ENCODE peak calls at places on chromosomes 6 and 20, in five cellular contexts. One of them, this sample, is unnamed.

GRCh38 chr20:11447371-11448100 is 470.2 kb upstream of the BTBD3 start:
- DNase-seq in heart right ventricle: no peak
- DNase-seq in left ventricle myocardium inferior: no peak
- DNase-seq in fibroblast of lung: no peak
- DNase-seq in trophoblast cell: no peak
- DNase-seq in this sample: peak; percentile 91

GRCh38 chr6:101296184-101296583 is 97.3 kb upstream of the GRIK2 start:
- DNase-seq in heart right ventricle: no peak
- DNase-seq in left ventricle myocardium inferior: no peak
- DNase-seq in fibroblast of lung: peak; percentile 15
- DNase-seq in trophoblast cell: no peak
- DNase-seq in this sample: peak; percentile 37

GRCh38 chr6:35611235-35611634 is 77.5 kb downstream of the FKBP5 start:
- DNase-seq in heart right ventricle: no peak
- DNase-seq in left ventricle myocardium inferior: no peak
- DNase-seq in fibroblast of lung: peak; percentile 63
- DNase-seq in trophoblast cell: no peak
- DNase-seq in this sample: no peak

GRCh38 chr6:2921520-2922115 is 18.5 kb upstream of the SERPINB9 start:
- DNase-seq in heart right ventricle: no peak
- DNase-seq in left ventricle myocardium inferior: no peak
- DNase-seq in fibroblast of lung: no peak
- DNase-seq in trophoblast cell: no peak
- DNase-seq in this sample: no peak

GRCh38 chr6:18179770-18180393 is 24.7 kb downstream of the KDM1B start:
- DNase-seq in heart right ventricle: peak; percentile 10
- DNase-seq in left ventricle myocardium inferior: peak; percentile 17
- DNase-seq in fibroblast of lung: no peak
- DNase-seq in trophoblast cell: no peak
- DNase-seq in this sample: no peak

GRCh38 chr6:85419046-85419759 is 30.7 kb upstream of the NT5E start:
- DNase-seq in heart right ventricle: no peak
- DNase-seq in left ventricle myocardium inferior: no peak
- DNase-seq in fibroblast of lung: no peak
- DNase-seq in trophoblast cell: no peak
- DNase-seq in this sample: no peak

GRCh38 chr6:5497896-5498578 is 236.7 kb downstream of the FARS2 start:
- DNase-seq in heart right ventricle: no peak
- DNase-seq in left ventricle myocardium inferior: no peak
- DNase-seq in fibroblast of lung: peak; percentile 62
- DNase-seq in trophoblast cell: no peak
- DNase-seq in this sample: peak; percentile 95

GRCh38 chr6:7166410-7167293 is 58.9 kb downstream of the RREB1 start:
- DNase-seq in heart right ventricle: no peak
- DNase-seq in left ventricle myocardium inferior: no peak
- DNase-seq in fibroblast of lung: peak; percentile 90
- DNase-seq in trophoblast cell: peak; percentile 86
- DNase-seq in this sample: no peak

GRCh38 chr6:33577718-33578117 is 2.4 kb downstream of the BAK1 start:
- DNase-seq in heart right ventricle: no peak
- DNase-seq in left ventricle myocardium inferior: no peak
- DNase-seq in fibroblast of lung: no peak
- DNase-seq in trophoblast cell: no peak
- DNase-seq in this sample: no peak

GRCh38 chr20:61588356-61589054 is 336.4 kb downstream of the CDH4 start:
- DNase-seq in heart right ventricle: no peak
- DNase-seq in left ventricle myocardium inferior: no peak
- DNase-seq in fibroblast of lung: peak; percentile 64
- DNase-seq in trophoblast cell: no peak
- DNase-seq in this sample: no peak

GRCh38 chr20:57043091-57043490 is 223.3 kb downstream of the BMP7 start:
- DNase-seq in heart right ventricle: no peak
- DNase-seq in left ventricle myocardium inferior: no peak
- DNase-seq in fibroblast of lung: no peak
- DNase-seq in trophoblast cell: no peak
- DNase-seq in this sample: no peak

GRCh38 chr6:102717737-102718427 is 1324.4 kb downstream of the GRIK2 start:
- DNase-seq in heart right ventricle: no peak
- DNase-seq in left ventricle myocardium inferior: no peak
- DNase-seq in fibroblast of lung: no peak
- DNase-seq in trophoblast cell: no peak
- DNase-seq in this sample: no peak

GRCh38 chr20:36336838-36337478 is 30.8 kb downstream of the DLGAP4 start:
- DNase-seq in heart right ventricle: no peak
- DNase-seq in left ventricle myocardium inferior: no peak
- DNase-seq in fibroblast of lung: no peak
- DNase-seq in trophoblast cell: no peak
- DNase-seq in this sample: no peak

GRCh38 chr6:14791525-14791924 is 454.3 kb upstream of the JARID2 start:
- DNase-seq in heart right ventricle: no peak
- DNase-seq in left ventricle myocardium inferior: no peak
- DNase-seq in fibroblast of lung: peak; percentile 55
- DNase-seq in trophoblast cell: no peak
- DNase-seq in this sample: peak; percentile 67

GRCh38 chr6:121441477-121441876 is 6.0 kb downstream of the GJA1 start:
- DNase-seq in heart right ventricle: no peak
- DNase-seq in left ventricle myocardium inferior: no peak
- DNase-seq in fibroblast of lung: no peak
- DNase-seq in trophoblast cell: no peak
- DNase-seq in this sample: no peak

GRCh38 chr20:33694666-33695065 is 8.5 kb upstream of the E2F1 start:
- DNase-seq in heart right ventricle: no peak
- DNase-seq in left ventricle myocardium inferior: no peak
- DNase-seq in fibroblast of lung: no peak
- DNase-seq in trophoblast cell: no peak
- DNase-seq in this sample: no peak

GRCh38 chr6:4593891-4594445 is 182.2 kb upstream of the CDYL start:
- DNase-seq in heart right ventricle: no peak
- DNase-seq in left ventricle myocardium inferior: no peak
- DNase-seq in fibroblast of lung: no peak
- DNase-seq in trophoblast cell: no peak
- DNase-seq in this sample: no peak

GRCh38 chr6:137763861-137764260 is 103.2 kb upstream of the TNFAIP3 start:
- DNase-seq in heart right ventricle: no peak
- DNase-seq in left ventricle myocardium inferior: no peak
- DNase-seq in fibroblast of lung: no peak
- DNase-seq in trophoblast cell: no peak
- DNase-seq in this sample: peak; percentile 19

GRCh38 chr6:128598561-128598960 is 78.2 kb upstream of the PTPRK start:
- DNase-seq in heart right ventricle: no peak
- DNase-seq in left ventricle myocardium inferior: no peak
- DNase-seq in fibroblast of lung: no peak
- DNase-seq in trophoblast cell: peak; percentile 2
- DNase-seq in this sample: no peak

GRCh38 chr6:46876126-46876525 is 45.6 kb downstream of the ADGRF5 start:
- DNase-seq in heart right ventricle: peak; percentile 37
- DNase-seq in left ventricle myocardium inferior: no peak
- DNase-seq in fibroblast of lung: no peak
- DNase-seq in trophoblast cell: peak; percentile 97
- DNase-seq in this sample: peak; percentile 13

GRCh38 chr20:32968833-32969241 is 35.4 kb downstream of the SUN5 start:
- DNase-seq in heart right ventricle: no peak
- DNase-seq in left ventricle myocardium inferior: no peak
- DNase-seq in fibroblast of lung: peak; percentile 2
- DNase-seq in trophoblast cell: no peak
- DNase-seq in this sample: no peak

GRCh38 chr6:159646731-159647130 is 46.3 kb downstream of the SOD2 start:
- DNase-seq in heart right ventricle: no peak
- DNase-seq in left ventricle myocardium inferior: no peak
- DNase-seq in fibroblast of lung: peak; percentile 7
- DNase-seq in trophoblast cell: no peak
- DNase-seq in this sample: no peak

GRCh38 chr6:83231146-83231545 is 38.0 kb downstream of the RWDD2A start:
- DNase-seq in heart right ventricle: no peak
- DNase-seq in left ventricle myocardium inferior: no peak
- DNase-seq in fibroblast of lung: peak; percentile 60
- DNase-seq in trophoblast cell: no peak
- DNase-seq in this sample: no peak

GRCh38 chr6:88763160-88763559 is 200.3 kb downstream of the RNGTT start:
- DNase-seq in heart right ventricle: no peak
- DNase-seq in left ventricle myocardium inferior: no peak
- DNase-seq in fibroblast of lung: no peak
- DNase-seq in trophoblast cell: no peak
- DNase-seq in this sample: no peak

GRCh38 chr6:125138083-125138482 is 15.5 kb upstream of the TPD52L1 start:
- DNase-seq in heart right ventricle: no peak
- DNase-seq in left ventricle myocardium inferior: no peak
- DNase-seq in fibroblast of lung: no peak
- DNase-seq in trophoblast cell: no peak
- DNase-seq in this sample: no peak

DNA sequence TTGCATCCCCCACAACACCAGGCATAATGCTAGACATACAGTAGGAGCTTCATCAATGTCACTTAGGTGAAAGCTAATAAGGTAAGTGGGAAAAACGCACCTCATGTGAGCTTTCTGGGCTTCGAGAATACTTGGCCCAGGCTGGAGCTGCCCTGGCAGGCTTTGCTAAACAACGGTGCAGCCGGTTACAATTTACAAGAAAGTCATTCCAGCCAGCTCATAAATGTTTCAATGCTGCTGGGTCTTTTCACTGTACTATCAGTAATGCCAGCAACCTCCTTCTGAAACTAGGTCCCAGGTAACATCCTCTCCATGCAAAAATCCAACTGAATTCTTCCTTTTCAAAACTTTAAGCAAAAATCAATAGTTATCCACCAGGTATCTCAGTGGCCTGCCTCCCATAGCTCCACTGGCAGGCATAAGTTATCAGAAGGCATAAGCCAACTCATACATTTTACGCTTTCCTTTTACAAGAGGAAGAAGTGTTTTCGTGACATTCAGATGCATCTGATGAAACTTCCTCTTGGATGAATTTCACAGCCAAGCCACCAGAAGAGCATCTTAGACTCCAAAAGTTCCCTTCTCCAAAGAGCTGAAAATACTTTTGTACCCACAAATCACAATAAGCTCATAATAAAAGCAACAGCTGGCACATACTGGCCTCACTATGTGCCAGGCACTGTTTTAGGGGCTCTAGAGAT is 56.3 kb downstream of the RTN4IP1 start:
- DNase-seq in heart right ventricle: no peak
- DNase-seq in left ventricle myocardium inferior: no peak
- DNase-seq in fibroblast of lung: no peak
- DNase-seq in trophoblast cell: no peak
- DNase-seq in this sample: no peak
- H3K36me3 ChIP-seq in heart right ventricle: peaks cover 42% of the 10 kb centered on the region
- H3K36me3 ChIP-seq in left ventricle myocardium inferior: peaks cover 47% of the 10 kb centered on the region
- H3K36me3 ChIP-seq in fibroblast of lung: no peaks in the 10 kb centered on the region
- H3K36me3 ChIP-seq in trophoblast cell: peaks cover 3% of the 10 kb centered on the region
- H3K36me3 ChIP-seq in this sample: no peaks in the 10 kb centered on the region

GRCh38 chr20:25546048-25546447 is 39.3 kb downstream of the NINL start:
- DNase-seq in heart right ventricle: no peak
- DNase-seq in left ventricle myocardium inferior: no peak
- DNase-seq in fibroblast of lung: no peak
- DNase-seq in trophoblast cell: no peak
- DNase-seq in this sample: no peak
- H3K27ac ChIP-seq in heart right ventricle: no peak overlapping the region
- H3K27ac ChIP-seq in left ventricle myocardium inferior: no peak overlapping the region
- H3K27ac ChIP-seq in fibroblast of lung: no peak overlapping the region
- H3K27ac ChIP-seq in trophoblast cell: peak overlapping the region; percentile 24
- H3K27ac ChIP-seq in this sample: no peak overlapping the region

GRCh38 chr6:139954463-139955071 is 580.1 kb upstream of the CITED2 start:
- DNase-seq in heart right ventricle: no peak
- DNase-seq in left ventricle myocardium inferior: no peak
- DNase-seq in fibroblast of lung: no peak
- DNase-seq in trophoblast cell: no peak
- DNase-seq in this sample: no peak
- H3K4me3 ChIP-seq in heart right ventricle: no peak overlapping the region
- H3K4me3 ChIP-seq in left ventricle myocardium inferior: no peak overlapping the region
- H3K4me3 ChIP-seq in fibroblast of lung: no peak overlapping the region
- H3K4me3 ChIP-seq in trophoblast cell: no peak overlapping the region
- H3K4me3 ChIP-seq in this sample: no peak overlapping the region

DNA sequence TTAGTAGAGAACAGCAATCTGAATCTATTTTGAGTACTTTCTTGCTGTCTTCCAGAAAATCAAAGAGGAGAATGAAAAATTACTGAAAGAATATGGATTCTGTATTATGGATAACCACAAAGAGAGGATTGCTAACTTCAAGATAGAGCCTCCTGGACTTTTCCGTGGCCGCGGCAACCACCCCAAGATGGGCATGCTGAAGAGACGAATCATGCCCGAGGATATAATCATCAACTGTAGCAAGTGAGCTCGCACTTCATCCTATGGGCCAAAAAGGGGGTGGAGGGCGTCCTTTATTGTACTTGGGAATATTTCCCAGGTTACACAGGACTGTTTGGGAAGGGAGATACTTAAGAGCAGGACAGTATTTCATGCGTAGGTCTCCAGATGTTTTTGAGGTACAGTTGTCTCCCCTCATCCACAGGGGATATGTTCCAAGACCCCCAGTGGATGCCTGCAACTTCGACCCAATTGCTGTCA is 37.3 kb upstream of the PLCG1 start:
- DNase-seq in heart right ventricle: no peak
- DNase-seq in left ventricle myocardium inferior: no peak
- DNase-seq in fibroblast of lung: no peak
- DNase-seq in trophoblast cell: no peak
- DNase-seq in this sample: no peak
- H3K36me3 ChIP-seq in heart right ventricle: peaks cover 96% of the 10 kb centered on the region
- H3K36me3 ChIP-seq in left ventricle myocardium inferior: peaks cover 95% of the 10 kb centered on the region
- H3K36me3 ChIP-seq in fibroblast of lung: peaks cover 13% of the 10 kb centered on the region
- H3K36me3 ChIP-seq in trophoblast cell: peaks cover 44% of the 10 kb centered on the region
- H3K36me3 ChIP-seq in this sample: peaks cover 87% of the 10 kb centered on the region

GRCh38 chr20:22946594-22946993 is 88.5 kb upstream of the SSTR4 start:
- DNase-seq in heart right ventricle: no peak
- DNase-seq in left ventricle myocardium inferior: no peak
- DNase-seq in fibroblast of lung: no peak
- DNase-seq in trophoblast cell: no peak
- DNase-seq in this sample: no peak
- H3K27ac ChIP-seq in heart right ventricle: no peak overlapping the region
- H3K27ac ChIP-seq in left ventricle myocardium inferior: no peak overlapping the region
- H3K27ac ChIP-seq in fibroblast of lung: no peak overlapping the region
- H3K27ac ChIP-seq in trophoblast cell: no peak overlapping the region
- H3K27ac ChIP-seq in this sample: no peak overlapping the region

GRCh38 chr20:19936801-19937583 is 80.2 kb upstream of the NAA20 start:
- DNase-seq in heart right ventricle: peak; percentile 56
- DNase-seq in left ventricle myocardium inferior: peak; percentile 43
- DNase-seq in fibroblast of lung: no peak
- DNase-seq in trophoblast cell: no peak
- DNase-seq in this sample: no peak
- H3K4me3 ChIP-seq in heart right ventricle: no peak overlapping the region
- H3K4me3 ChIP-seq in left ventricle myocardium inferior: peak overlapping the region; percentile 52
- H3K4me3 ChIP-seq in fibroblast of lung: no peak overlapping the region
- H3K4me3 ChIP-seq in trophoblast cell: no peak overlapping the region
- H3K4me3 ChIP-seq in this sample: no peak overlapping the region

GRCh38 chr6:145892026-145892425 is 72.1 kb downstream of the SHPRH start:
- DNase-seq in heart right ventricle: no peak
- DNase-seq in left ventricle myocardium inferior: no peak
- DNase-seq in fibroblast of lung: no peak
- DNase-seq in trophoblast cell: no peak
- DNase-seq in this sample: peak; percentile 24
- H3K36me3 ChIP-seq in heart right ventricle: peaks cover 53% of the 10 kb centered on the region
- H3K36me3 ChIP-seq in left ventricle myocardium inferior: peaks cover 46% of the 10 kb centered on the region
- H3K36me3 ChIP-seq in fibroblast of lung: no peaks in the 10 kb centered on the region
- H3K36me3 ChIP-seq in trophoblast cell: peaks cover 9% of the 10 kb centered on the region
- H3K36me3 ChIP-seq in this sample: peaks cover 3% of the 10 kb centered on the region

GRCh38 chr6:403659-404655 is 12.4 kb downstream of the IRF4 start:
- DNase-seq in heart right ventricle: no peak
- DNase-seq in left ventricle myocardium inferior: no peak
- DNase-seq in fibroblast of lung: no peak
- DNase-seq in trophoblast cell: no peak
- DNase-seq in this sample: no peak
- H3K27ac ChIP-seq in heart right ventricle: no peak overlapping the region
- H3K27ac ChIP-seq in left ventricle myocardium inferior: no peak overlapping the region
- H3K27ac ChIP-seq in fibroblast of lung: no peak overlapping the region
- H3K27ac ChIP-seq in trophoblast cell: no peak overlapping the region
- H3K27ac ChIP-seq in this sample: no peak overlapping the region